ENCODE peak calls at places on chromosomes 2 and 18, in nine cellular contexts. Y, N, U, O, J, Q, Z, T and V are unnamed samples.

GRCh38 chr2:237533668-237534138 is 32.7 kb upstream of the PRLH start:
- DNase-seq in T (no peak), J (no peak), O (no peak), Q (no peak), Z (no peak), Y (no peak), N (no peak), U (no peak), V (no peak)

GRCh38 chr2:29367986-29368677 is 252.9 kb downstream of the CLIP4 start:
- DNase-seq in Y (no peak), N (no peak), U (no peak), T (no peak), J (no peak), Z (no peak), O (no peak), Q (no peak), V (no peak)

GRCh38 chr2:175439416-175439815 is 257.9 kb upstream of the ATP5MC3 start:
- DNase-seq in N (no peak), O (no peak), T (no peak), U (no peak), J (peak), Z (no peak), Y (no peak), Q (no peak), V (no peak)

GRCh38 chr2:179817181-179817841 is 44.1 kb downstream of the ZNF385B start:
- DNase-seq in Q (no peak), J (no peak), O (peak), N (no peak), Y (no peak), Z (no peak), U (no peak), T (no peak), V (no peak)

GRCh38 chr2:43441195-43441594 is 154.6 kb downstream of the THADA start:
- DNase-seq in Q (no peak), Y (no peak), N (no peak), Z (no peak), T (no peak), O (no peak), J (no peak), U (no peak), V (no peak)

GRCh38 chr18:25365242-25365641 is 13.3 kb upstream of the ZNF521 start:
- DNase-seq in O (no peak), Z (no peak), Y (no peak), T (no peak), U (no peak), Q (no peak), J (no peak), N (no peak), V (no peak)

GRCh38 chr2:142178604-142179003 is 47.8 kb upstream of the LRP1B start:
- DNase-seq in U (no peak), O (no peak), T (no peak), Z (no peak), Q (no peak), N (no peak), Y (no peak), J (no peak), V (no peak)

GRCh38 chr2:239165206-239165831 is 235.5 kb downstream of the HDAC4 start:
- DNase-seq in Q (peak), Y (no peak), O (no peak), J (no peak), N (peak), T (no peak), Z (peak), U (no peak), V (no peak)

GRCh38 chr18:5772271-5772670 is 123.1 kb downstream of the TMEM200C start:
- DNase-seq in Y (no peak), N (no peak), Z (no peak), Q (no peak), J (no peak), O (no peak), T (no peak), U (no peak), V (no peak)

GRCh38 chr2:30197570-30197969 is 33.8 kb upstream of the LBH start:
- DNase-seq in O (no peak), N (no peak), J (no peak), Y (no peak), Z (no peak), Q (peak), U (no peak), T (no peak), V (no peak)

GRCh38 chr2:101188683-101189405 is 37.7 kb upstream of the TBC1D8 start:
- DNase-seq in U (no peak), T (no peak), J (peak), Q (peak), Y (peak), O (peak), N (no peak), Z (no peak), V (no peak)

GRCh38 chr2:26961603-26962184 is 8.7 kb upstream of the MAPRE3 start:
- DNase-seq in U (peak), N (no peak), Y (peak), T (peak), Q (peak), Z (peak), J (peak), O (peak), V (peak)

GRCh38 chr2:163155279-163155883 is 316.8 kb upstream of the KCNH7 start:
- DNase-seq in J (peak), Q (no peak), T (no peak), O (peak), U (peak), N (no peak), Z (no peak), Y (peak), V (peak)

GRCh38 chr2:241154915-241155314 is 4.6 kb downstream of the PPP1R7 start:
- DNase-seq in O (no peak), Z (peak), N (no peak), Q (no peak), J (no peak), Y (no peak), U (no peak), T (no peak), V (no peak)

GRCh38 chr18:41170346-41170745 is 784.7 kb upstream of the PIK3C3 start:
- DNase-seq in N (no peak), Y (no peak), Z (no peak), Q (no peak), T (no peak), U (peak), J (peak), O (no peak), V (no peak)

GRCh38 chr2:112579280-112579679 is 5.1 kb upstream of the CHCHD5 start:
- DNase-seq in Q (no peak), U (peak), O (no peak), Z (no peak), N (no peak), J (no peak), Y (peak), T (no peak), V (no peak)

GRCh38 chr18:13437034-13437433 is 218.5 kb downstream of the LDLRAD4 start:
- DNase-seq in Y (no peak), N (no peak), T (no peak), Z (no peak), Q (no peak), J (no peak), U (no peak), O (no peak), V (no peak)

GRCh38 chr2:74222300-74222650 is 23.9 kb downstream of the MTHFD2 start:
- DNase-seq in Y (no peak), Q (no peak), Z (no peak), U (no peak), O (no peak), J (no peak), T (no peak), N (no peak), V (no peak)

GRCh38 chr18:6031004-6031403 is 135.7 kb upstream of the TMEM200C start:
- DNase-seq in Z (no peak), Q (no peak), U (no peak), O (no peak), Y (no peak), N (no peak), J (no peak), T (no peak), V (no peak)

GRCh38 chr2:217279130-217279529 is 419.3 kb upstream of the TNP1 start:
- DNase-seq in T (no peak), U (no peak), N (no peak), J (no peak), Y (no peak), O (no peak), Z (no peak), Q (no peak), V (no peak)

GRCh38 chr2:84654414-84654813 is 138.1 kb downstream of the DNAH6 start:
- DNase-seq in T (no peak), Y (no peak), Z (no peak), Q (no peak), N (no peak), J (no peak), O (no peak), U (no peak), V (no peak)

GRCh38 chr2:143535802-143536201 is 406.6 kb downstream of the ARHGAP15 start:
- DNase-seq in T (no peak), Y (no peak), U (no peak), Z (no peak), J (no peak), N (no peak), Q (no peak), O (no peak), V (no peak)

GRCh38 chr2:3460161-3460560 is 59.2 kb downstream of the ADI1 start:
- DNase-seq in N (no peak), J (no peak), U (no peak), O (no peak), T (no peak), Z (no peak), Q (no peak), Y (no peak), V (peak)

GRCh38 chr18:55552498-55553189 is 35.3 kb downstream of the TCF4 start:
- DNase-seq in T (no peak), N (no peak), Y (no peak), O (no peak), Z (no peak), J (peak), Q (no peak), U (no peak), V (peak)

GRCh38 chr2:26658691-26659346 is 17.7 kb upstream of the CIB4 start:
- DNase-seq in Q (no peak), U (no peak), Z (no peak), N (no peak), T (no peak), Y (no peak), J (no peak), O (no peak), V (no peak)

GRCh38 chr18:36871801-36872200 is 42.9 kb downstream of the KIAA1328 start:
- DNase-seq in T (no peak), O (no peak), Y (no peak), J (no peak), Z (no peak), N (no peak), Q (no peak), U (no peak), V (no peak)

GRCh38 chr2:20744366-20745335 is 77.7 kb downstream of the GDF7 start:
- DNase-seq in J (no peak), Y (no peak), U (no peak), N (no peak), T (no peak), Q (no peak), O (no peak), Z (no peak), V (no peak)

GRCh38 chr2:23562143-23562542 is 177.2 kb downstream of the KLHL29 start:
- DNase-seq in U (no peak), J (no peak), O (no peak), Y (no peak), Z (no peak), T (no peak), Q (no peak), N (no peak), V (no peak)

GRCh38 chr2:15701326-15701907 is 109.7 kb downstream of the DDX1 start:
- DNase-seq in T (no peak), O (no peak), J (no peak), Y (peak), Z (peak), Q (no peak), N (no peak), U (no peak), V (no peak)